ENCODE peak calls at places on chromosomes 11 and 22, in four cellular contexts. V is CD4-positive, alpha-beta memory T cell; N is HCEC 1CT; T is hypothalamus. W is an unnamed sample.
A peak's percentile ranks its signal among the peaks of the same experiment; 100 is the strongest.

GRCh38 chr11:69220581-69221051 is 64.9 kb downstream of the SMIM38 start:
- DNase-seq in V (no peak), N (no peak), T (no peak), W (no peak)

GRCh38 chr11:14722507-14722906 is 78.9 kb downstream of the PDE3B start:
- DNase-seq in V (no peak), N (no peak), T (no peak), W (no peak)

GRCh38 chr22:19178065-19178658 is 374 bp downstream of the SLC25A1 start:
- DNase-seq in V (no peak), N (peak; percentile 11), T (no peak), W (peak; percentile 64)

GRCh38 chr22:49075150-49075549 is 752.5 kb downstream of the BRD1 start:
- DNase-seq in V (no peak), N (no peak), T (no peak), W (no peak)

GRCh38 chr11:27296406-27296994 is 66.5 kb downstream of the CCDC34 start:
- DNase-seq in V (no peak), N (peak; percentile 68), T (no peak), W (no peak)

GRCh38 chr11:94740975-94741707 is 27.0 kb upstream of the AMOTL1 start:
- DNase-seq in V (no peak), N (peak; percentile 67), T (no peak), W (no peak)

GRCh38 chr11:64095949-64096348 is 60.2 kb downstream of the FLRT1 start:
- DNase-seq in V (no peak), N (no peak), T (no peak), W (no peak)

GRCh38 chr11:60919320-60919719 is 4.9 kb upstream of the TMEM132A start:
- DNase-seq in V (no peak), N (no peak), T (no peak), W (no peak)

GRCh38 chr11:65434057-65434666 is 11.6 kb downstream of the NEAT1 start:
- DNase-seq in V (no peak), N (peak; percentile 18), T (no peak), W (peak; percentile 22)

GRCh38 chr11:61752925-61753551 is 602 bp downstream of the MYRF start:
- DNase-seq in V (no peak), N (no peak), T (no peak), W (no peak)

GRCh38 chr11:74937696-74938475 is 11.0 kb downstream of the XRRA1 start:
- DNase-seq in V (no peak), N (no peak), T (no peak), W (no peak)

GRCh38 chr22:19514831-19515565 is 9.2 kb downstream of the CLDN5 start:
- DNase-seq in V (no peak), N (peak; percentile 26), T (no peak), W (no peak)

GRCh38 chr11:106786251-106786650 is 232.0 kb downstream of the GUCY1A2 start:
- DNase-seq in V (no peak), N (peak; percentile 10), T (no peak), W (no peak)

GRCh38 chr11:30257058-30257457 is 26.2 kb downstream of the FSHB start:
- DNase-seq in V (no peak), N (no peak), T (no peak), W (no peak)

GRCh38 chr11:14190992-14191773 is 167.8 kb downstream of the RRAS2 start:
- DNase-seq in V (no peak), N (no peak), T (no peak), W (no peak)

GRCh38 chr11:62930157-62930556 is 9.0 kb upstream of the CHRM1 start:
- DNase-seq in V (no peak), N (no peak), T (no peak), W (no peak)

GRCh38 chr11:1276061-1276790 is 33.2 kb downstream of the TOLLIP start:
- DNase-seq in V (no peak), N (no peak), T (no peak), W (no peak)

GRCh38 chr22:37186228-37186996 is 1.6 kb downstream of the C1QTNF6 start:
- DNase-seq in V (peak; percentile 79), N (peak; percentile 35), T (no peak), W (peak; percentile 84)

GRCh38 chr11:45233804-45234170 is 52.4 kb downstream of the SYT13 start:
- DNase-seq in V (no peak), N (no peak), T (no peak), W (no peak)

GRCh38 chr11:6476571-6476970 is 2.8 kb upstream of the TRIM3 start:
- DNase-seq in V (no peak), N (no peak), T (no peak), W (no peak)

GRCh38 chr11:68128682-68129327 is 7.6 kb upstream of the CHKA start:
- DNase-seq in V (no peak), N (no peak), T (no peak), W (no peak)

GRCh38 chr11:115941481-115941993 is 437.3 kb upstream of the CADM1 start:
- DNase-seq in V (no peak), N (no peak), T (no peak), W (no peak)

GRCh38 chr11:47784785-47785381 is 17.7 kb upstream of the FNBP4 start:
- DNase-seq in V (no peak), N (no peak), T (no peak), W (no peak)

W was measured in CD4-positive, CD25-positive, alpha-beta regulatory T cell.